ENCODE peak calls at places on chromosomes 6 and 20, in five cellular contexts. One of them, this sample, is unnamed.

GRCh38 chr6:36375644-36376155 is 11.8 kb downstream of the ETV7 start:
- DNase-seq in activated T-cell treated with anti-CD3 and anti-CD28 coated beads, Interleukin-2, amount 50 U/mL, for 72 hours: no peak
- DNase-seq in fibroblast of mammary gland: no peak
- DNase-seq in activated gamma-delta T cell treated with Interleukin-2 at 50 U/mL for 16 hours: no peak
- DNase-seq in mesothelial cell of epicardium: no peak
- DNase-seq in this sample: no peak

GRCh38 chr6:81895511-81896185 is 143.2 kb upstream of the TENT5A start:
- DNase-seq in activated gamma-delta T cell treated with Interleukin-2 at 50 U/mL for 16 hours: no peak
- DNase-seq in activated T-cell treated with anti-CD3 and anti-CD28 coated beads, Interleukin-2, amount 50 U/mL, for 72 hours: no peak
- DNase-seq in mesothelial cell of epicardium: no peak
- DNase-seq in fibroblast of mammary gland: peak
- DNase-seq in this sample: no peak

GRCh38 chr20:17625246-17626051 is 55.6 kb downstream of the DSTN start:
- DNase-seq in activated gamma-delta T cell treated with Interleukin-2 at 50 U/mL for 16 hours: no peak
- DNase-seq in fibroblast of mammary gland: no peak
- DNase-seq in mesothelial cell of epicardium: no peak
- DNase-seq in activated T-cell treated with anti-CD3 and anti-CD28 coated beads, Interleukin-2, amount 50 U/mL, for 72 hours: no peak
- DNase-seq in this sample: no peak

GRCh38 chr20:44576297-44576696 is 6.1 kb upstream of the PKIG start:
- DNase-seq in fibroblast of mammary gland: peak
- DNase-seq in activated gamma-delta T cell treated with Interleukin-2 at 50 U/mL for 16 hours: no peak
- DNase-seq in mesothelial cell of epicardium: no peak
- DNase-seq in activated T-cell treated with anti-CD3 and anti-CD28 coated beads, Interleukin-2, amount 50 U/mL, for 72 hours: peak
- DNase-seq in this sample: no peak

GRCh38 chr6:142735182-142735581 is 209.8 kb downstream of the HIVEP2 start:
- DNase-seq in activated T-cell treated with anti-CD3 and anti-CD28 coated beads, Interleukin-2, amount 50 U/mL, for 72 hours: no peak
- DNase-seq in mesothelial cell of epicardium: no peak
- DNase-seq in activated gamma-delta T cell treated with Interleukin-2 at 50 U/mL for 16 hours: no peak
- DNase-seq in fibroblast of mammary gland: peak
- DNase-seq in this sample: no peak

GRCh38 chr6:136288566-136289326 is 900 bp downstream of the BCLAF1 start:
- DNase-seq in activated T-cell treated with anti-CD3 and anti-CD28 coated beads, Interleukin-2, amount 50 U/mL, for 72 hours: peak
- DNase-seq in mesothelial cell of epicardium: no peak
- DNase-seq in fibroblast of mammary gland: peak
- DNase-seq in activated gamma-delta T cell treated with Interleukin-2 at 50 U/mL for 16 hours: peak
- DNase-seq in this sample: peak

GRCh38 chr6:129345890-129346289 is 364.1 kb downstream of the ARHGAP18 start:
- DNase-seq in fibroblast of mammary gland: peak
- DNase-seq in activated gamma-delta T cell treated with Interleukin-2 at 50 U/mL for 16 hours: no peak
- DNase-seq in mesothelial cell of epicardium: no peak
- DNase-seq in activated T-cell treated with anti-CD3 and anti-CD28 coated beads, Interleukin-2, amount 50 U/mL, for 72 hours: no peak
- DNase-seq in this sample: no peak

GRCh38 chr20:17480696-17481095 is 50.5 kb downstream of the BFSP1 start:
- DNase-seq in activated T-cell treated with anti-CD3 and anti-CD28 coated beads, Interleukin-2, amount 50 U/mL, for 72 hours: no peak
- DNase-seq in activated gamma-delta T cell treated with Interleukin-2 at 50 U/mL for 16 hours: no peak
- DNase-seq in mesothelial cell of epicardium: no peak
- DNase-seq in fibroblast of mammary gland: no peak
- DNase-seq in this sample: no peak

GRCh38 chr20:9966966-9967365 is 67.8 kb upstream of the ANKEF1 start:
- DNase-seq in fibroblast of mammary gland: peak
- DNase-seq in activated gamma-delta T cell treated with Interleukin-2 at 50 U/mL for 16 hours: no peak
- DNase-seq in activated T-cell treated with anti-CD3 and anti-CD28 coated beads, Interleukin-2, amount 50 U/mL, for 72 hours: no peak
- DNase-seq in mesothelial cell of epicardium: no peak
- DNase-seq in this sample: no peak

GRCh38 chr6:135830452-135830851 is 21.0 kb upstream of the PDE7B start:
- DNase-seq in activated T-cell treated with anti-CD3 and anti-CD28 coated beads, Interleukin-2, amount 50 U/mL, for 72 hours: no peak
- DNase-seq in mesothelial cell of epicardium: no peak
- DNase-seq in activated gamma-delta T cell treated with Interleukin-2 at 50 U/mL for 16 hours: no peak
- DNase-seq in fibroblast of mammary gland: peak
- DNase-seq in this sample: no peak

GRCh38 chr20:23928788-23929187 is 49.2 kb upstream of the CST5 start:
- DNase-seq in fibroblast of mammary gland: no peak
- DNase-seq in activated gamma-delta T cell treated with Interleukin-2 at 50 U/mL for 16 hours: peak
- DNase-seq in mesothelial cell of epicardium: no peak
- DNase-seq in activated T-cell treated with anti-CD3 and anti-CD28 coated beads, Interleukin-2, amount 50 U/mL, for 72 hours: peak
- DNase-seq in this sample: peak

GRCh38 chr6:73680289-73680688 is 15.7 kb upstream of the CD109 start:
- DNase-seq in mesothelial cell of epicardium: no peak
- DNase-seq in activated gamma-delta T cell treated with Interleukin-2 at 50 U/mL for 16 hours: no peak
- DNase-seq in fibroblast of mammary gland: no peak
- DNase-seq in activated T-cell treated with anti-CD3 and anti-CD28 coated beads, Interleukin-2, amount 50 U/mL, for 72 hours: no peak
- DNase-seq in this sample: no peak

GRCh38 chr6:116278853-116279231 is 888 bp downstream of the TSPYL1 start:
- DNase-seq in fibroblast of mammary gland: peak
- DNase-seq in activated T-cell treated with anti-CD3 and anti-CD28 coated beads, Interleukin-2, amount 50 U/mL, for 72 hours: peak
- DNase-seq in mesothelial cell of epicardium: no peak
- DNase-seq in activated gamma-delta T cell treated with Interleukin-2 at 50 U/mL for 16 hours: no peak
- DNase-seq in this sample: no peak

GRCh38 chr20:58890454-58891075 is 38.0 kb downstream of the GNAS start:
- DNase-seq in activated T-cell treated with anti-CD3 and anti-CD28 coated beads, Interleukin-2, amount 50 U/mL, for 72 hours: peak
- DNase-seq in activated gamma-delta T cell treated with Interleukin-2 at 50 U/mL for 16 hours: peak
- DNase-seq in mesothelial cell of epicardium: peak
- DNase-seq in fibroblast of mammary gland: peak
- DNase-seq in this sample: peak

GRCh38 chr6:88119769-88120168 is 46.4 kb downstream of the CNR1 start:
- DNase-seq in activated gamma-delta T cell treated with Interleukin-2 at 50 U/mL for 16 hours: no peak
- DNase-seq in activated T-cell treated with anti-CD3 and anti-CD28 coated beads, Interleukin-2, amount 50 U/mL, for 72 hours: no peak
- DNase-seq in mesothelial cell of epicardium: no peak
- DNase-seq in fibroblast of mammary gland: peak
- DNase-seq in this sample: no peak

GRCh38 chr6:33114428-33114827 is 38.6 kb downstream of the HLA-DPB1 start:
- DNase-seq in mesothelial cell of epicardium: no peak
- DNase-seq in fibroblast of mammary gland: no peak
- DNase-seq in activated gamma-delta T cell treated with Interleukin-2 at 50 U/mL for 16 hours: no peak
- DNase-seq in activated T-cell treated with anti-CD3 and anti-CD28 coated beads, Interleukin-2, amount 50 U/mL, for 72 hours: no peak
- DNase-seq in this sample: no peak

GRCh38 chr6:363909-364308 is 27.6 kb upstream of the IRF4 start:
- DNase-seq in mesothelial cell of epicardium: no peak
- DNase-seq in activated T-cell treated with anti-CD3 and anti-CD28 coated beads, Interleukin-2, amount 50 U/mL, for 72 hours: no peak
- DNase-seq in fibroblast of mammary gland: no peak
- DNase-seq in activated gamma-delta T cell treated with Interleukin-2 at 50 U/mL for 16 hours: no peak
- DNase-seq in this sample: no peak

GRCh38 chr6:114638346-114638745 is 295.5 kb upstream of the HS3ST5 start:
- DNase-seq in activated T-cell treated with anti-CD3 and anti-CD28 coated beads, Interleukin-2, amount 50 U/mL, for 72 hours: no peak
- DNase-seq in fibroblast of mammary gland: no peak
- DNase-seq in mesothelial cell of epicardium: no peak
- DNase-seq in activated gamma-delta T cell treated with Interleukin-2 at 50 U/mL for 16 hours: no peak
- DNase-seq in this sample: no peak

GRCh38 chr20:4567172-4567571 is 154.5 kb upstream of the PRND start:
- DNase-seq in mesothelial cell of epicardium: no peak
- DNase-seq in activated gamma-delta T cell treated with Interleukin-2 at 50 U/mL for 16 hours: no peak
- DNase-seq in fibroblast of mammary gland: no peak
- DNase-seq in activated T-cell treated with anti-CD3 and anti-CD28 coated beads, Interleukin-2, amount 50 U/mL, for 72 hours: no peak
- DNase-seq in this sample: no peak

GRCh38 chr20:47133809-47134456 is 222.6 kb downstream of the ZMYND8 start:
- DNase-seq in activated gamma-delta T cell treated with Interleukin-2 at 50 U/mL for 16 hours: no peak
- DNase-seq in activated T-cell treated with anti-CD3 and anti-CD28 coated beads, Interleukin-2, amount 50 U/mL, for 72 hours: no peak
- DNase-seq in fibroblast of mammary gland: peak
- DNase-seq in mesothelial cell of epicardium: peak
- DNase-seq in this sample: no peak

GRCh38 chr6:33967266-33967767 is 163.5 kb upstream of the MLN start:
- DNase-seq in mesothelial cell of epicardium: no peak
- DNase-seq in fibroblast of mammary gland: no peak
- DNase-seq in activated T-cell treated with anti-CD3 and anti-CD28 coated beads, Interleukin-2, amount 50 U/mL, for 72 hours: no peak
- DNase-seq in activated gamma-delta T cell treated with Interleukin-2 at 50 U/mL for 16 hours: no peak
- DNase-seq in this sample: no peak

GRCh38 chr6:139595183-139595582 is 220.7 kb upstream of the CITED2 start:
- DNase-seq in activated T-cell treated with anti-CD3 and anti-CD28 coated beads, Interleukin-2, amount 50 U/mL, for 72 hours: no peak
- DNase-seq in fibroblast of mammary gland: peak
- DNase-seq in mesothelial cell of epicardium: no peak
- DNase-seq in activated gamma-delta T cell treated with Interleukin-2 at 50 U/mL for 16 hours: no peak
- DNase-seq in this sample: no peak

GRCh38 chr6:15922510-15923307 is 206.2 kb upstream of the MYLIP start:
- DNase-seq in activated gamma-delta T cell treated with Interleukin-2 at 50 U/mL for 16 hours: no peak
- DNase-seq in mesothelial cell of epicardium: no peak
- DNase-seq in fibroblast of mammary gland: peak
- DNase-seq in activated T-cell treated with anti-CD3 and anti-CD28 coated beads, Interleukin-2, amount 50 U/mL, for 72 hours: no peak
- DNase-seq in this sample: no peak

GRCh38 chr6:157995458-157995857 is 13.8 kb downstream of the SYNJ2 start:
- DNase-seq in activated T-cell treated with anti-CD3 and anti-CD28 coated beads, Interleukin-2, amount 50 U/mL, for 72 hours: no peak
- DNase-seq in fibroblast of mammary gland: no peak
- DNase-seq in mesothelial cell of epicardium: no peak
- DNase-seq in activated gamma-delta T cell treated with Interleukin-2 at 50 U/mL for 16 hours: no peak
- DNase-seq in this sample: no peak

GRCh38 chr6:10433322-10433721 is 18.4 kb upstream of the TFAP2A start:
- DNase-seq in activated gamma-delta T cell treated with Interleukin-2 at 50 U/mL for 16 hours: no peak
- DNase-seq in mesothelial cell of epicardium: no peak
- DNase-seq in fibroblast of mammary gland: no peak
- DNase-seq in activated T-cell treated with anti-CD3 and anti-CD28 coated beads, Interleukin-2, amount 50 U/mL, for 72 hours: no peak
- DNase-seq in this sample: no peak

GRCh38 chr6:105606871-105607421 is 204.1 kb upstream of the PREP start:
- DNase-seq in activated gamma-delta T cell treated with Interleukin-2 at 50 U/mL for 16 hours: no peak
- DNase-seq in activated T-cell treated with anti-CD3 and anti-CD28 coated beads, Interleukin-2, amount 50 U/mL, for 72 hours: no peak
- DNase-seq in mesothelial cell of epicardium: no peak
- DNase-seq in fibroblast of mammary gland: no peak
- DNase-seq in this sample: no peak

GRCh38 chr6:73371984-73372383 is 2.3 kb upstream of the OOEP start:
- DNase-seq in mesothelial cell of epicardium: no peak
- DNase-seq in fibroblast of mammary gland: no peak
- DNase-seq in activated gamma-delta T cell treated with Interleukin-2 at 50 U/mL for 16 hours: no peak
- DNase-seq in activated T-cell treated with anti-CD3 and anti-CD28 coated beads, Interleukin-2, amount 50 U/mL, for 72 hours: no peak
- DNase-seq in this sample: no peak

GRCh38 chr20:14566505-14566904 is 229.1 kb upstream of the FLRT3 start:
- DNase-seq in mesothelial cell of epicardium: no peak
- DNase-seq in fibroblast of mammary gland: peak
- DNase-seq in activated T-cell treated with anti-CD3 and anti-CD28 coated beads, Interleukin-2, amount 50 U/mL, for 72 hours: no peak
- DNase-seq in activated gamma-delta T cell treated with Interleukin-2 at 50 U/mL for 16 hours: no peak
- DNase-seq in this sample: no peak

GRCh38 chr6:93242049-93242448 is 177.3 kb downstream of the EPHA7 start:
- DNase-seq in mesothelial cell of epicardium: no peak
- DNase-seq in fibroblast of mammary gland: no peak
- DNase-seq in activated T-cell treated with anti-CD3 and anti-CD28 coated beads, Interleukin-2, amount 50 U/mL, for 72 hours: no peak
- DNase-seq in activated gamma-delta T cell treated with Interleukin-2 at 50 U/mL for 16 hours: no peak
- DNase-seq in this sample: no peak

GRCh38 chr6:157774153-157775135 is 48.6 kb upstream of the SNX9 start:
- DNase-seq in fibroblast of mammary gland: no peak
- DNase-seq in activated T-cell treated with anti-CD3 and anti-CD28 coated beads, Interleukin-2, amount 50 U/mL, for 72 hours: no peak
- DNase-seq in activated gamma-delta T cell treated with Interleukin-2 at 50 U/mL for 16 hours: no peak
- DNase-seq in mesothelial cell of epicardium: no peak
- DNase-seq in this sample: no peak

GRCh38 chr6:11391934-11392777 is 145.4 kb upstream of the TMEM170B start:
- DNase-seq in fibroblast of mammary gland: no peak
- DNase-seq in mesothelial cell of epicardium: no peak
- DNase-seq in activated T-cell treated with anti-CD3 and anti-CD28 coated beads, Interleukin-2, amount 50 U/mL, for 72 hours: no peak
- DNase-seq in activated gamma-delta T cell treated with Interleukin-2 at 50 U/mL for 16 hours: no peak
- DNase-seq in this sample: no peak

GRCh38 chr6:5878792-5879191 is 127.9 kb downstream of the NRN1 start:
- DNase-seq in activated T-cell treated with anti-CD3 and anti-CD28 coated beads, Interleukin-2, amount 50 U/mL, for 72 hours: no peak
- DNase-seq in mesothelial cell of epicardium: no peak
- DNase-seq in activated gamma-delta T cell treated with Interleukin-2 at 50 U/mL for 16 hours: no peak
- DNase-seq in fibroblast of mammary gland: no peak
- DNase-seq in this sample: no peak

GRCh38 chr6:90168693-90169131 is 127.9 kb downstream of the BACH2 start:
- DNase-seq in mesothelial cell of epicardium: no peak
- DNase-seq in fibroblast of mammary gland: peak
- DNase-seq in activated T-cell treated with anti-CD3 and anti-CD28 coated beads, Interleukin-2, amount 50 U/mL, for 72 hours: no peak
- DNase-seq in activated gamma-delta T cell treated with Interleukin-2 at 50 U/mL for 16 hours: no peak
- DNase-seq in this sample: no peak

GRCh38 chr6:146123611-146124010 is 94.7 kb downstream of the GRM1 start:
- DNase-seq in activated T-cell treated with anti-CD3 and anti-CD28 coated beads, Interleukin-2, amount 50 U/mL, for 72 hours: no peak
- DNase-seq in activated gamma-delta T cell treated with Interleukin-2 at 50 U/mL for 16 hours: no peak
- DNase-seq in fibroblast of mammary gland: no peak
- DNase-seq in mesothelial cell of epicardium: no peak
- DNase-seq in this sample: no peak

GRCh38 chr20:46157625-46158024 is 39.5 kb downstream of the CD40 start:
- DNase-seq in mesothelial cell of epicardium: no peak
- DNase-seq in fibroblast of mammary gland: no peak
- DNase-seq in activated gamma-delta T cell treated with Interleukin-2 at 50 U/mL for 16 hours: no peak
- DNase-seq in activated T-cell treated with anti-CD3 and anti-CD28 coated beads, Interleukin-2, amount 50 U/mL, for 72 hours: no peak
- DNase-seq in this sample: no peak

GRCh38 chr20:42556575-42556974 is 633.1 kb downstream of the PTPRT start:
- DNase-seq in activated T-cell treated with anti-CD3 and anti-CD28 coated beads, Interleukin-2, amount 50 U/mL, for 72 hours: no peak
- DNase-seq in mesothelial cell of epicardium: no peak
- DNase-seq in fibroblast of mammary gland: no peak
- DNase-seq in activated gamma-delta T cell treated with Interleukin-2 at 50 U/mL for 16 hours: no peak
- DNase-seq in this sample: no peak